ENCODE peak calls at places on chromosomes 2 and 18, in six cellular contexts. V is esophagus squamous epithelium; A is stomach; U is OCI-LY7; K is CD8-positive, alpha-beta memory T cell; B is adrenal gland. C is an unnamed sample.

GRCh38 chr2:154978244-154978643 is 279.7 kb downstream of the KCNJ3 start:
- DNase-seq in A (no peak), U (no peak), B (no peak), V (no peak), K (no peak), C (no peak)

GRCh38 chr2:186540971-186541370 is 48.9 kb upstream of the ITGAV start:
- DNase-seq in U (no peak), K (no peak), A (no peak), B (no peak), V (no peak), C (no peak)

GRCh38 chr2:54503192-54503591 is 47.1 kb downstream of the SPTBN1 start:
- DNase-seq in U (peak; percentile 75), B (no peak), V (no peak), K (no peak), A (no peak), C (no peak)

GRCh38 chr2:152038451-152038958 is 60.3 kb downstream of the CACNB4 start:
- DNase-seq in A (no peak), B (peak; percentile 52), K (no peak), V (no peak), U (no peak), C (no peak)

GRCh38 chr2:19793132-19793750 is 108.5 kb downstream of the TTC32 start:
- DNase-seq in V (no peak), K (no peak), A (no peak), U (no peak), B (no peak), C (no peak)

GRCh38 chr2:207860685-207861084 is 91.0 kb upstream of the FZD5 start:
- DNase-seq in B (no peak), U (no peak), A (no peak), V (no peak), K (no peak), C (no peak)

GRCh38 chr2:203431391-203432185 is 103.4 kb downstream of the ABI2 start:
- DNase-seq in K (no peak), U (no peak), A (no peak), B (no peak), V (no peak), C (no peak)

GRCh38 chr18:34121157-34121807 is 103.4 kb downstream of the NOL4 start:
- DNase-seq in V (no peak), U (no peak), K (no peak), B (no peak), A (no peak), C (no peak)

GRCh38 chr2:54522624-54523281 is 66.6 kb downstream of the SPTBN1 start:
- DNase-seq in U (peak; percentile 89), B (peak; percentile 59), K (peak; percentile 48), A (peak; percentile 59), V (no peak), C (peak; percentile 33)

GRCh38 chr2:24201496-24201895 is 26.6 kb downstream of the FAM228A start:
- DNase-seq in A (no peak), U (no peak), V (no peak), K (no peak), B (peak; percentile 83), C (no peak)

DNA sequence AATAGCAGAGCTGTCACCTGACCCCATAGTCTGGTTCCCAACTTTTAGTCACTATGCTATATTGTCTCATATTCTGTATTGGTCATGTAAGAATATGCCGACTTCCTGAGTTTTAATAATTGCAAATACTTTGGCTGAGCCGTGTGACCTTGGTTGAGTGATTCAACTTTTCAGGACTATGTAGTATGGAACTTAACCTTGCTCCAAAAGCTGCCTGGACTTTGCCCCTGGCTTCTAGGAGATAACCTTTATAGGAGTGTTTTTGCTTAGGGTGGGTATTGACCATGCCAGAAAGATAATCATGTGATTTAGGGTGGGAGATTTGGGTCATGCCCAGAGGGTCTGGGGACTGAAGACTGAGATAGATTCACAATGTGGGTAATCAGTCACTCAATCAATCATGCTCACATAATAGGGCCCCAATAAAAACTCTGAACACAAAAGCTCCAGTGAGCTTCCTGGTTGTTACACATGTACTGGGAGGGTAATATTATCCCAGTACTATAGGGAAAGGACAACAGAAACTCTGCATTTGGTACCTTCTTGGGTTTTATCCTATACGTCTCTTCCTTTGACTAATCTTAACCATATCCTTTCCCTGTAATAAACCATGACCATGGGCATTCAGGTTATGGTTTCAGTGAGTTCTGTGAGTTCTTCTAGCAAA is 235.6 kb downstream of the RNF152 start:
- DNase-seq in U (no peak), B (no peak), V (no peak), K (no peak), A (no peak), C (no peak)
- H3K9me3 ChIP-seq in U (no peaks in the 10 kb centered on the region), B (no peaks in the 10 kb centered on the region), V (no peaks in the 10 kb centered on the region), K (no peaks in the 10 kb centered on the region), A (no peaks in the 10 kb centered on the region), C (no peaks in the 10 kb centered on the region)

DNA sequence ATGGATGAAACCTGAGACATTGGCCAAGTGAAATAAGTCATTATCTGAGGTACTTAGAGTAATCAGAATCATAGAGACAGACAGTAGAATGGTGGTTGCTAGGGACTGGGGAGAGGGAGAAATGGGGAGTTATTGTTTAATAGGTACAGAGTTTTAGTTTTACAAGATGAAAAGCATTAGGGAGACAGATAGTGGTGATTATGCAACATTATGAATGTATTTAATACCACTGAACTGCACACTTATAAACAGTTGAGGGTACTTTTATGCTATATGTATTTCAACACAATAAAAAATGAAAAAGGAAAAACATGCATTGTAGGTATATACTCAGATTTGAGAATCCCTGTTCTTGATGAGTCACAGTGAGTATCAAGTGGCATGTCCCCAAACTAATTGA is 59.7 kb downstream of the EPC2 start:
- DNase-seq in U (no peak), V (no peak), K (no peak), B (no peak), A (no peak), C (no peak)
- H3K9me3 ChIP-seq in U (peaks cover 30% of the 10 kb centered on the region), V (no peaks in the 10 kb centered on the region), K (peaks cover 13% of the 10 kb centered on the region), B (no peaks in the 10 kb centered on the region), A (peaks cover 5% of the 10 kb centered on the region), C (no peaks in the 10 kb centered on the region)

GRCh38 chr2:89818873-89819272 is 1127.4 kb downstream of the RPIA start:
- DNase-seq in A (no peak), K (no peak), U (no peak), V (no peak), B (no peak), C (no peak)
- H3K9me3 ChIP-seq in A (peaks cover 88% of the 10 kb centered on the region), K (peaks cover 23% of the 10 kb centered on the region), U (peaks cover 55% of the 10 kb centered on the region), V (peaks cover 5% of the 10 kb centered on the region), B (no peaks in the 10 kb centered on the region), C (peaks cover 35% of the 10 kb centered on the region)

GRCh38 chr2:80852808-80853139 is 548.2 kb upstream of the LRRTM1 start:
- DNase-seq in A (no peak), V (no peak), K (no peak), U (peak; percentile 56), B (no peak), C (no peak)

GRCh38 chr2:80858955-80859354 is 554.4 kb upstream of the LRRTM1 start:
- DNase-seq in B (no peak), K (no peak), A (no peak), V (no peak), U (no peak), C (no peak)

GRCh38 chr2:80854831-80855230 is 550.3 kb upstream of the LRRTM1 start:
- DNase-seq in A (no peak), V (no peak), B (no peak), K (no peak), U (no peak), C (no peak)

GRCh38 chr2:80852079-80852807 is 547.7 kb upstream of the LRRTM1 start:
- DNase-seq in A (no peak), K (no peak), U (peak; percentile 20), V (no peak), B (no peak), C (no peak)

GRCh38 chr2:80856227-80856626 is 551.7 kb upstream of the LRRTM1 start:
- DNase-seq in K (no peak), V (no peak), A (no peak), B (no peak), U (no peak), C (no peak)
- H3K9me3 ChIP-seq in K (no peaks in the 10 kb centered on the region), V (no peaks in the 10 kb centered on the region), A (no peaks in the 10 kb centered on the region), B (no peaks in the 10 kb centered on the region), U (no peaks in the 10 kb centered on the region), C (no peaks in the 10 kb centered on the region)

DNA sequence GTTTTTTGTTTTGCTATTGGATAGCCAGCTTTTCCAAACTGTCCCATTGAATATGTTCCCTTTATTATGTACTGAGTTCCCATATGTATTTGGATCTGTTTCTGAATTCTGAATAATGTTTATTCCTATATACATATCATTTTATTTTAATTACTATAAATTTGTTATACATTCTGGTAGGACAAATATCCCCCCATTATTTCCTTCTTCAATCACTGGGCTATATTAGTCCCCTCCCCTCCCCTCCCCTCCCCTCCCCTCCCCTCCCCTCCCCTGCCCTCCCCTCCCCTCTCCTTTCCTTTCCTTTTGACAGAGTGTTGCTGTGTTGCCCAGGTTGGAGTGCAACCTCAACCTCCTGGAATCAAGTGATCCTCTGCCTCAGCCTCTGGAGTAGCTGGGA is 26.3 kb downstream of the RAB3GAP1 start:
- DNase-seq in K (no peak), B (no peak), V (no peak), U (no peak), A (no peak), C (no peak)
- H3K9me3 ChIP-seq in K (no peaks in the 10 kb centered on the region), B (no peaks in the 10 kb centered on the region), V (no peaks in the 10 kb centered on the region), U (peaks cover 14% of the 10 kb centered on the region), A (no peaks in the 10 kb centered on the region), C (no peaks in the 10 kb centered on the region)

DNA sequence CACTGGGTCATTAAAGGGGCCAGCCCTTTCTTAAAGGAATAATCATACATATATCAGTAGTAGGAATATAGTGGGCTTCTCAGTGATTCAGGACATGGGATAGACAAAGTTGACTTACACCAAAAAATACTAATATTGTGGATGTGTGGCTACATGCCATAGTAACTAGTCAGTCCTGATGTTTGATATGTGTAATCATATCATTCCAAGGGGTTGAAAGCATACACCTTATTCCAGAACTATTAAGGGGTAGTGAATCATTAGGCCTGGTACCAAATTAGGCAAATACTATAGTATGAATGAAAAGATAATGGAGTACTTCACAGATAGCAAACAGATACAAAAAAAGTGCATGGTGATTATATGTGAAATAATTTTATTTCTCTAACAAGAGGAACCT is 814.9 kb upstream of the NRXN1 start:
- DNase-seq in U (no peak), B (no peak), A (no peak), V (no peak), K (no peak), C (no peak)
- H3K9me3 ChIP-seq in U (no peaks in the 10 kb centered on the region), B (no peaks in the 10 kb centered on the region), A (peaks cover 4% of the 10 kb centered on the region), V (no peaks in the 10 kb centered on the region), K (no peaks in the 10 kb centered on the region), C (no peaks in the 10 kb centered on the region)

DNA sequence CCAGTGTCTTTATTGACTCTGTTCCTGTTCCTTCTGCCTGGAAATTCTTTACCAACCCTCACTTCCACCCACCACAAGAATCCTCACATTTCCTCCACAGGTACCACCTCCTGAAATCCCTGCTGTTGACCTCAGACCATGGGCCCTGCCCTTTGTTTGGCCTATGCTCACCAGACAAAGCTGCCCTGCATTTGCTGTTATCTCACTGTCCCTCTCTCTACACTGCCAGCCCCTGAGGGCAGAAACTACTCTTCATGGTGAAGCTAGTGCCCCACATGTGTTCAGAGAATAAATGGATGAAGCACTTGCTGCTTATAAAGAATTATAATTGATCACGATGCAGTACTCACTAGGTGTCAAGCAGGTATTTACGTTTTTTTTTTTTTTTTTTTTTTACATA is 608.4 kb downstream of the TSN start:
- DNase-seq in A (no peak), U (no peak), B (no peak), V (no peak), K (no peak), C (no peak)
- H3K9me3 ChIP-seq in A (no peaks in the 10 kb centered on the region), U (no peaks in the 10 kb centered on the region), B (no peaks in the 10 kb centered on the region), V (no peaks in the 10 kb centered on the region), K (no peaks in the 10 kb centered on the region), C (no peaks in the 10 kb centered on the region)

C was measured in T-helper 17 cell.